ENCODE peak calls at places on chromosomes 6 and 20, in ten cellular contexts. One of them, this sample, is unnamed.
A peak's percentile ranks its signal among the peaks of the same experiment; 100 is the strongest.

GRCh38 chr6:44657201-44657824 is 269.8 kb downstream of the CDC5L start:
- DNase-seq in AG09319: no peak
- DNase-seq in OCI-LY7: no peak
- DNase-seq in fibroblast of the aortic adventitia: no peak
- DNase-seq in cardiac fibroblast: peak; percentile 45
- DNase-seq in Calu3: no peak
- DNase-seq in astrocyte: no peak
- DNase-seq in GM06990: no peak
- DNase-seq in adrenal gland: no peak
- DNase-seq in lung: no peak
- DNase-seq in this sample: no peak

GRCh38 chr6:113654396-113654795 is 202.7 kb upstream of the MARCKS start:
- DNase-seq in cardiac fibroblast: peak; percentile 82
- DNase-seq in astrocyte: peak; percentile 77
- DNase-seq in Calu3: peak; percentile 85
- DNase-seq in adrenal gland: peak; percentile 84
- DNase-seq in OCI-LY7: no peak
- DNase-seq in lung: peak; percentile 81
- DNase-seq in GM06990: no peak
- DNase-seq in fibroblast of the aortic adventitia: peak; percentile 62
- DNase-seq in AG09319: no peak
- DNase-seq in this sample: peak; percentile 39

GRCh38 chr6:90328004-90328403 is 31.4 kb upstream of the BACH2 start:
- DNase-seq in adrenal gland: no peak
- DNase-seq in astrocyte: peak; percentile 41
- DNase-seq in Calu3: no peak
- DNase-seq in GM06990: no peak
- DNase-seq in lung: no peak
- DNase-seq in fibroblast of the aortic adventitia: no peak
- DNase-seq in OCI-LY7: no peak
- DNase-seq in AG09319: no peak
- DNase-seq in cardiac fibroblast: no peak
- DNase-seq in this sample: no peak

GRCh38 chr20:35166242-35166830 is 5.5 kb upstream of the PROCR start:
- DNase-seq in Calu3: no peak
- DNase-seq in cardiac fibroblast: peak; percentile 71
- DNase-seq in GM06990: no peak
- DNase-seq in lung: peak; percentile 48
- DNase-seq in astrocyte: no peak
- DNase-seq in adrenal gland: peak; percentile 73
- DNase-seq in fibroblast of the aortic adventitia: no peak
- DNase-seq in AG09319: no peak
- DNase-seq in OCI-LY7: no peak
- DNase-seq in this sample: no peak

GRCh38 chr6:107823047-107823557 is 1.0 kb downstream of the SCML4 start:
- DNase-seq in cardiac fibroblast: no peak
- DNase-seq in adrenal gland: no peak
- DNase-seq in lung: no peak
- DNase-seq in OCI-LY7: peak; percentile 15
- DNase-seq in AG09319: no peak
- DNase-seq in astrocyte: no peak
- DNase-seq in Calu3: no peak
- DNase-seq in fibroblast of the aortic adventitia: no peak
- DNase-seq in GM06990: peak; percentile 19
- DNase-seq in this sample: no peak

GRCh38 chr6:5125152-5126006 is 40.2 kb downstream of the PPP1R3G start:
- DNase-seq in cardiac fibroblast: peak; percentile 48
- DNase-seq in adrenal gland: no peak
- DNase-seq in OCI-LY7: no peak
- DNase-seq in astrocyte: peak; percentile 56
- DNase-seq in Calu3: peak; percentile 9
- DNase-seq in AG09319: no peak
- DNase-seq in lung: no peak
- DNase-seq in fibroblast of the aortic adventitia: peak; percentile 42
- DNase-seq in GM06990: no peak
- DNase-seq in this sample: no peak

GRCh38 chr6:39941138-39941537 is 6.9 kb upstream of the MOCS1 start:
- DNase-seq in Calu3: no peak
- DNase-seq in OCI-LY7: no peak
- DNase-seq in lung: no peak
- DNase-seq in fibroblast of the aortic adventitia: no peak
- DNase-seq in AG09319: no peak
- DNase-seq in astrocyte: no peak
- DNase-seq in adrenal gland: no peak
- DNase-seq in cardiac fibroblast: no peak
- DNase-seq in GM06990: no peak
- DNase-seq in this sample: no peak

GRCh38 chr20:37042986-37043972 is 52.5 kb downstream of the RBL1 start:
- DNase-seq in adrenal gland: no peak
- DNase-seq in lung: no peak
- DNase-seq in OCI-LY7: peak; percentile 36
- DNase-seq in fibroblast of the aortic adventitia: no peak
- DNase-seq in GM06990: peak; percentile 73
- DNase-seq in Calu3: no peak
- DNase-seq in astrocyte: no peak
- DNase-seq in AG09319: no peak
- DNase-seq in cardiac fibroblast: no peak
- DNase-seq in this sample: peak; percentile 9

GRCh38 chr6:105495515-105495914 is 92.6 kb upstream of the PREP start:
- DNase-seq in Calu3: no peak
- DNase-seq in fibroblast of the aortic adventitia: no peak
- DNase-seq in lung: no peak
- DNase-seq in astrocyte: no peak
- DNase-seq in GM06990: no peak
- DNase-seq in AG09319: no peak
- DNase-seq in OCI-LY7: no peak
- DNase-seq in adrenal gland: no peak
- DNase-seq in cardiac fibroblast: no peak
- DNase-seq in this sample: no peak

GRCh38 chr6:121309768-121310473 is 24.4 kb downstream of the TBC1D32 start:
- DNase-seq in cardiac fibroblast: peak; percentile 60
- DNase-seq in fibroblast of the aortic adventitia: peak; percentile 61
- DNase-seq in lung: no peak
- DNase-seq in astrocyte: peak; percentile 71
- DNase-seq in AG09319: no peak
- DNase-seq in adrenal gland: no peak
- DNase-seq in OCI-LY7: no peak
- DNase-seq in Calu3: no peak
- DNase-seq in GM06990: no peak
- DNase-seq in this sample: no peak

GRCh38 chr6:34696189-34696738 is 303 bp downstream of the ILRUN start:
- DNase-seq in astrocyte: no peak
- DNase-seq in fibroblast of the aortic adventitia: peak; percentile 35
- DNase-seq in adrenal gland: peak; percentile 63
- DNase-seq in AG09319: no peak
- DNase-seq in cardiac fibroblast: peak; percentile 43
- DNase-seq in Calu3: no peak
- DNase-seq in OCI-LY7: no peak
- DNase-seq in GM06990: no peak
- DNase-seq in lung: no peak
- DNase-seq in this sample: peak; percentile 51

GRCh38 chr6:169996652-169997051 is 245.2 kb downstream of the ERMARD start:
- DNase-seq in cardiac fibroblast: no peak
- DNase-seq in OCI-LY7: no peak
- DNase-seq in lung: no peak
- DNase-seq in AG09319: no peak
- DNase-seq in GM06990: no peak
- DNase-seq in Calu3: no peak
- DNase-seq in fibroblast of the aortic adventitia: no peak
- DNase-seq in astrocyte: no peak
- DNase-seq in adrenal gland: no peak
- DNase-seq in this sample: no peak

GRCh38 chr6:134962421-134962820 is 12.5 kb upstream of the ALDH8A1 start:
- DNase-seq in lung: no peak
- DNase-seq in astrocyte: no peak
- DNase-seq in AG09319: no peak
- DNase-seq in fibroblast of the aortic adventitia: no peak
- DNase-seq in OCI-LY7: no peak
- DNase-seq in Calu3: no peak
- DNase-seq in GM06990: no peak
- DNase-seq in adrenal gland: no peak
- DNase-seq in cardiac fibroblast: no peak
- DNase-seq in this sample: no peak

GRCh38 chr20:2538931-2539330 is 2.6 kb downstream of the TMC2 start:
- DNase-seq in AG09319: no peak
- DNase-seq in astrocyte: no peak
- DNase-seq in cardiac fibroblast: no peak
- DNase-seq in lung: peak; percentile 16
- DNase-seq in Calu3: no peak
- DNase-seq in GM06990: no peak
- DNase-seq in fibroblast of the aortic adventitia: no peak
- DNase-seq in OCI-LY7: no peak
- DNase-seq in adrenal gland: no peak
- DNase-seq in this sample: no peak

GRCh38 chr6:116313377-116313776 is 33.6 kb upstream of the TSPYL1 start:
- DNase-seq in fibroblast of the aortic adventitia: peak; percentile 48
- DNase-seq in lung: no peak
- DNase-seq in OCI-LY7: no peak
- DNase-seq in astrocyte: peak; percentile 47
- DNase-seq in Calu3: no peak
- DNase-seq in cardiac fibroblast: no peak
- DNase-seq in adrenal gland: no peak
- DNase-seq in GM06990: no peak
- DNase-seq in AG09319: no peak
- DNase-seq in this sample: no peak

GRCh38 chr6:24827970-24828369 is 29.3 kb upstream of the ARMH2 start:
- DNase-seq in fibroblast of the aortic adventitia: no peak
- DNase-seq in AG09319: no peak
- DNase-seq in Calu3: no peak
- DNase-seq in adrenal gland: no peak
- DNase-seq in astrocyte: no peak
- DNase-seq in cardiac fibroblast: no peak
- DNase-seq in OCI-LY7: no peak
- DNase-seq in GM06990: no peak
- DNase-seq in lung: no peak
- DNase-seq in this sample: no peak

GRCh38 chr6:15023448-15023847 is 222.4 kb upstream of the JARID2 start:
- DNase-seq in fibroblast of the aortic adventitia: no peak
- DNase-seq in adrenal gland: no peak
- DNase-seq in Calu3: no peak
- DNase-seq in astrocyte: no peak
- DNase-seq in cardiac fibroblast: no peak
- DNase-seq in GM06990: peak; percentile 71
- DNase-seq in AG09319: no peak
- DNase-seq in OCI-LY7: peak; percentile 3
- DNase-seq in lung: no peak
- DNase-seq in this sample: no peak

GRCh38 chr6:10626154-10626741 is 68.2 kb downstream of the C6orf52 start:
- DNase-seq in OCI-LY7: no peak
- DNase-seq in adrenal gland: no peak
- DNase-seq in astrocyte: no peak
- DNase-seq in GM06990: no peak
- DNase-seq in AG09319: no peak
- DNase-seq in Calu3: no peak
- DNase-seq in lung: no peak
- DNase-seq in cardiac fibroblast: no peak
- DNase-seq in fibroblast of the aortic adventitia: no peak
- DNase-seq in this sample: no peak

GRCh38 chr6:75196051-75196743 is 9.7 kb downstream of the COL12A1 start:
- DNase-seq in fibroblast of the aortic adventitia: peak; percentile 33
- DNase-seq in astrocyte: peak; percentile 85
- DNase-seq in GM06990: no peak
- DNase-seq in OCI-LY7: no peak
- DNase-seq in adrenal gland: no peak
- DNase-seq in cardiac fibroblast: peak; percentile 41
- DNase-seq in Calu3: no peak
- DNase-seq in lung: no peak
- DNase-seq in AG09319: no peak
- DNase-seq in this sample: no peak
- TF ChIP-seq CTCF in fibroblast of the aortic adventitia: no peak
- TF ChIP-seq CTCF in astrocyte: no peak
- TF ChIP-seq CTCF in GM06990: no peak
- TF ChIP-seq CTCF in OCI-LY7: no peak
- TF ChIP-seq CTCF in adrenal gland: no peak
- TF ChIP-seq CTCF in cardiac fibroblast: no peak
- TF ChIP-seq CTCF in Calu3: no peak
- TF ChIP-seq CTCF in lung: no peak
- TF ChIP-seq CTCF in AG09319: no peak
- TF ChIP-seq CTCF in this sample: no peak

GRCh38 chr6:88761237-88762031 is 202.0 kb downstream of the RNGTT start:
- DNase-seq in GM06990: peak; percentile 65
- DNase-seq in lung: no peak
- DNase-seq in astrocyte: no peak
- DNase-seq in fibroblast of the aortic adventitia: no peak
- DNase-seq in adrenal gland: no peak
- DNase-seq in OCI-LY7: peak; percentile 54
- DNase-seq in AG09319: no peak
- DNase-seq in cardiac fibroblast: no peak
- DNase-seq in Calu3: no peak
- DNase-seq in this sample: no peak
- TF ChIP-seq CTCF in GM06990: peak; percentile 32
- TF ChIP-seq CTCF in lung: no peak
- TF ChIP-seq CTCF in astrocyte: peak; percentile 2
- TF ChIP-seq CTCF in fibroblast of the aortic adventitia: no peak
- TF ChIP-seq CTCF in adrenal gland: no peak
- TF ChIP-seq CTCF in OCI-LY7: peak; percentile 72
- TF ChIP-seq CTCF in AG09319: no peak
- TF ChIP-seq CTCF in cardiac fibroblast: no peak
- TF ChIP-seq CTCF in Calu3: no peak
- TF ChIP-seq CTCF in this sample: no peak

GRCh38 chr6:7687145-7688113 is 38.5 kb upstream of the BMP6 start:
- DNase-seq in AG09319: no peak
- DNase-seq in cardiac fibroblast: no peak
- DNase-seq in OCI-LY7: no peak
- DNase-seq in fibroblast of the aortic adventitia: no peak
- DNase-seq in Calu3: no peak
- DNase-seq in GM06990: no peak
- DNase-seq in adrenal gland: no peak
- DNase-seq in lung: no peak
- DNase-seq in astrocyte: no peak
- DNase-seq in this sample: no peak
- TF ChIP-seq CTCF in AG09319: no peak
- TF ChIP-seq CTCF in cardiac fibroblast: no peak
- TF ChIP-seq CTCF in OCI-LY7: no peak
- TF ChIP-seq CTCF in fibroblast of the aortic adventitia: no peak
- TF ChIP-seq CTCF in Calu3: no peak
- TF ChIP-seq CTCF in GM06990: no peak
- TF ChIP-seq CTCF in adrenal gland: no peak
- TF ChIP-seq CTCF in lung: no peak
- TF ChIP-seq CTCF in astrocyte: no peak
- TF ChIP-seq CTCF in this sample: no peak

GRCh38 chr20:21767200-21767738 is 61.8 kb downstream of the PAX1 start:
- DNase-seq in OCI-LY7: no peak
- DNase-seq in adrenal gland: no peak
- DNase-seq in lung: no peak
- DNase-seq in GM06990: no peak
- DNase-seq in cardiac fibroblast: no peak
- DNase-seq in astrocyte: no peak
- DNase-seq in Calu3: no peak
- DNase-seq in fibroblast of the aortic adventitia: no peak
- DNase-seq in AG09319: no peak
- DNase-seq in this sample: no peak

DNA sequence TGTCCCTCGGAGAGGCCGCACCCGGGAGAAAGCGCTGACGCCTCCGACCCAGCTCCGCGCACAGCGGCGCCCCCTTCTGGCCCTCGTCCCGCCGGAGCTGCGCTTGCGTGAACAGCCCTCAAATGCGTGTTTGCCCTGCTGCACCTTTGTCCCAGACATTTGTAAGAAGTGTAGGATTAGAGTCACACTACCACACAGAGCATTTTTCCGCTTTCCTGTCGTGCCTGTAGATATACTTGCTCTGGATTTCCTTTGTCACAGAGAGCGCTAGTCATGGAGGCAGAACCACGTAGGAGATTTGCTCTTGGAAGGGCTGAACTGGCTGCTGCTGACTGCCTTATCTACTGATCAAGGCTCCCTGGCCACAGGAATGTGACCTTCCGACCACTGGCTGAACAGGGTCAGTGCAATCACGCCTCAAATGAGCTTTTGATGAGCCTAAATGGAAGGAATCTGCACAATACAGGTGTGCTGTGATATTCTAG is 62.3 kb downstream of the PAX1 start:
- DNase-seq in GM06990: peak; percentile 16
- DNase-seq in astrocyte: no peak
- DNase-seq in AG09319: no peak
- DNase-seq in lung: no peak
- DNase-seq in fibroblast of the aortic adventitia: no peak
- DNase-seq in cardiac fibroblast: no peak
- DNase-seq in Calu3: no peak
- DNase-seq in adrenal gland: peak; percentile 44
- DNase-seq in OCI-LY7: no peak
- DNase-seq in this sample: no peak
- TF ChIP-seq CTCF in GM06990: peak; percentile 50
- TF ChIP-seq CTCF in astrocyte: no peak
- TF ChIP-seq CTCF in AG09319: no peak
- TF ChIP-seq CTCF in lung: no peak
- TF ChIP-seq CTCF in fibroblast of the aortic adventitia: no peak
- TF ChIP-seq CTCF in cardiac fibroblast: no peak
- TF ChIP-seq CTCF in Calu3: no peak
- TF ChIP-seq CTCF in adrenal gland: peak; percentile 24
- TF ChIP-seq CTCF in OCI-LY7: peak; percentile 41
- TF ChIP-seq CTCF in this sample: no peak

This sample was measured in transverse colon.